ENCODE peak calls at places on chromosomes 6 and 20, in five cellular contexts. K, N, F, R and X are unnamed samples.

GRCh38 chr20:60482609-60483008 is 524.4 kb downstream of the CDH26 start:
- DNase-seq in F (no peak), N (no peak), K (no peak), R (no peak), X (no peak)

GRCh38 chr6:162379762-162380409 is 347.7 kb downstream of the PRKN start:
- DNase-seq in F (no peak), K (no peak), N (no peak), R (no peak), X (no peak)

GRCh38 chr20:47253860-47254259 is 102.6 kb downstream of the ZMYND8 start:
- DNase-seq in F (no peak), R (no peak), K (no peak), N (no peak), X (no peak)

GRCh38 chr6:36752187-36752885 is 54.7 kb downstream of the RAB44 start:
- DNase-seq in K (no peak), F (no peak), R (no peak), N (no peak), X (no peak)

GRCh38 chr20:47318027-47318595 is 38.4 kb downstream of the ZMYND8 start:
- DNase-seq in K (no peak), R (no peak), N (no peak), F (no peak), X (peak)

GRCh38 chr6:1109134-1109533 is 202.8 kb upstream of the FOXQ1 start:
- DNase-seq in F (no peak), N (no peak), R (no peak), K (no peak), X (no peak)

GRCh38 chr6:14440891-14441358 is 323.4 kb downstream of the CD83 start:
- DNase-seq in K (no peak), F (no peak), N (no peak), R (no peak), X (no peak)

GRCh38 chr20:7798176-7798575 is 142.1 kb downstream of the HAO1 start:
- DNase-seq in R (no peak), N (no peak), F (no peak), K (no peak), X (no peak)

GRCh38 chr6:43481075-43481474 is 3.7 kb downstream of the TJAP1 start:
- DNase-seq in K (no peak), F (no peak), N (no peak), R (no peak), X (no peak)
- H3K27ac ChIP-seq in K (no peak), F (no peak), N (no peak), R (peak), X (no peak)

DNA sequence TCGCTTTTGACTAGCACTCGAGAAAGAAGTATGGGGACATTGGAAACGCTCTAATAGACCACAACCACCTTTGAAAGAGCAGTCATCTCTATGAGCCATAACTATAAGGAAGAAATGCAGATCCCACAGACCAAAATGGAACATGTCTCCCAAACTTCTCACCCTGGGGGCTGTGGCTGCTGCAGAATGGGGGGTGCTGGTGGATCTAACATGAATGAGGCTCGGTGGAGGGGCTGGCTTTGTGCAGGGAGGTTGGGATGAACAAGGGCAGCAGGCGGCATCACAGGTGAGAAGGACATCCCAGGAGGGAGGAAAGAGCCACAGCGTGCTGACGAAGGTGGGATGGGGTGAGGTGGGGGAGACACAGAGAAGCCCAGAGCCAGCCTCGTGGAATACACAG is 10.5 kb upstream of the CCR6 start:
- DNase-seq in R (no peak), K (no peak), F (no peak), N (no peak), X (no peak)
- H3K27ac ChIP-seq in R (no peak), K (peak), F (no peak), N (no peak), X (no peak)

DNA sequence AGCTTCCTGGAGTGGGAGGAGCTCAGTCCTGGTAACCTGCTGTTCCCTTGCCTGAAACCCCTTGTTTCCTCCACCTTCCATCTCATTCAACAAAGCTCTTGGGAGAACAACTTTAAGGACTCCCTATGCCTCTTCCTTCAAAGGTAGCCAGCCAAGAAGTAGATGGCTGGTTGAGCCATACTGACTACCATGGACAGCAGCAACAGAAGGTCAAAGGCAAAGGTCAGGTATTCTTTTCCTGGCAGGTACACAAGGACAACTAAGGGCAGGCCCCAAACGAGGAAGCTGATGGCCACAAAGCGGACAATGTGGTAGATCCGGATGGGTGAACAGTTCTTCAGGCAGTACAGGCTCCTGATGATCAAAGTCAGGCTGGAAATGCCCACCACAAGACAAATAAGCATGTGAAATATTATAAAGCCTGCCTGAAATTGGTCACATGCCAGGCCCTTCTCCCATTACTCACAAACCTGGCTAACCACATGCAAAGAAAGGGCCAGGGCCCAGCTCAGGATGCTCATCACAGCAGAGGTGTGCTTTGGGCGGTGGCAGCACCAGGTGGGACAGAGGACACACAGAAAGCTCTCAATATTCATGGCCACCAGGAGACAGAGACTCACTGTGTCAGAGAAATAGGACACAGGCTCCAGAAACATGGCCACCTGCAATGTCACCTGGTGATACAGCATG is 21.7 kb downstream of the UBD start:
- DNase-seq in K (no peak), N (peak), R (no peak), F (no peak), X (no peak)
- H3K27ac ChIP-seq in K (no peak), N (no peak), R (no peak), F (no peak), X (no peak)

GRCh38 chr6:44190712-44191111 is 26.0 kb upstream of the MYMX start:
- DNase-seq in N (no peak), F (no peak), R (no peak), K (no peak), X (no peak)
- H3K27ac ChIP-seq in N (no peak), F (no peak), R (no peak), K (no peak), X (no peak)

DNA sequence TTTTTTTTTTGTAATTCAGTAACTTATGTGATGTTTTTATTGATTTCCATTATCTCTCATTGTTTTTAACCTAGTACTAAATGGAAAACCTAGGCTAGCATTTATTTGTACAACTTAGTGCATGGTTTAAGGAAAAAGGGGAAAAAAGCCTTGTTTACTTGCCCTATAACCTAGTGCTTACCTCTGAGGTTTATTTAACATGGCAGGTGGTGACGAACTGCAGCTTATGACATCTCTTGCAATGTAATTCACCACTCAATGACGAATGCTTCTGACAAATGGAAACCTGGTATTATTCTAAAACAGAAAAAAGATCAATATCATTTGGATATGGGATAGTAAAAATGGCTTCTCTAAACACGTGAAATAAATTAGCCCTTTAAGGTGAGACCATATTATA is 618.6 kb upstream of the FLRT3 start:
- DNase-seq in K (no peak), N (no peak), F (no peak), R (no peak), X (no peak)
- H3K27ac ChIP-seq in K (no peak), N (no peak), F (no peak), R (no peak), X (no peak)

GRCh38 chr6:122604676-122605075 is 5.5 kb upstream of the PKIB start:
- DNase-seq in F (no peak), N (no peak), K (no peak), R (no peak), X (no peak)
- H3K27ac ChIP-seq in F (peak), N (no peak), K (no peak), R (no peak), X (no peak)

GRCh38 chr6:33683051-33683571 is 28.4 kb downstream of the UQCC2 start:
- DNase-seq in F (no peak), R (no peak), K (peak), N (no peak), X (no peak)
- H3K27ac ChIP-seq in F (peak), R (no peak), K (peak), N (no peak), X (no peak)